ENCODE peak calls at places on chromosome 19, in seven cellular contexts. J, K, P, U, W, B and Z are unnamed samples.
A peak's percentile ranks its signal among the peaks of the same experiment; 100 is the strongest.

GRCh38 chr19:7699422-7700127 is 2.4 kb downstream of the FCER2 start:
- DNase-seq in K (no peak), W (peak; percentile 51), B (peak; percentile 66), J (no peak), U (no peak), P (no peak), Z (no peak)

GRCh38 chr19:3547301-3547731 is 8.3 kb downstream of the TEKTIP1 start:
- DNase-seq in J (peak; percentile 17), K (no peak), B (no peak), U (no peak), P (no peak), W (no peak), Z (no peak)

GRCh38 chr19:2478756-2479555 is 3.0 kb downstream of the GADD45B start:
- DNase-seq in K (peak; percentile 63), W (peak; percentile 77), B (peak; percentile 66), J (peak; percentile 82), P (peak; percentile 76), U (peak; percentile 84), Z (peak; percentile 68)

GRCh38 chr19:55691561-55692481 is 16.8 kb downstream of the EPN1 start:
- DNase-seq in K (no peak), J (no peak), B (no peak), W (no peak), P (no peak), U (peak; percentile 12), Z (no peak)

GRCh38 chr19:40331052-40331451 is 17.1 kb downstream of the C19orf47 start:
- DNase-seq in U (no peak), K (no peak), P (no peak), J (no peak), W (no peak), B (no peak), Z (no peak)

GRCh38 chr19:11435057-11435832 is at the start of the genes ODAD3 and PRKCSH:
- DNase-seq in P (peak; percentile 100), K (peak; percentile 93), B (peak; percentile 98), W (peak; percentile 100), J (peak; percentile 100), U (peak; percentile 98), Z (peak; percentile 99)

GRCh38 chr19:3477506-3477905 is 2.8 kb downstream of the SMIM24 start:
- DNase-seq in J (no peak), K (no peak), U (no peak), B (no peak), W (no peak), P (no peak), Z (no peak)

GRCh38 chr19:43078311-43078710 is 4.2 kb downstream of the PSG2 start:
- DNase-seq in K (no peak), W (no peak), B (no peak), P (peak; percentile 81), U (no peak), J (peak; percentile 11), Z (no peak)

GRCh38 chr19:51706296-51706695 is 13.2 kb downstream of the SPACA6 start:
- DNase-seq in K (no peak), W (no peak), B (no peak), P (no peak), U (no peak), J (no peak), Z (no peak)

GRCh38 chr19:17125052-17125727 is 49.6 kb downstream of the MYO9B start:
- DNase-seq in J (peak; percentile 42), U (no peak), W (peak; percentile 61), K (no peak), B (peak; percentile 79), P (peak; percentile 34), Z (peak; percentile 79)

GRCh38 chr19:2629491-2630351 is 72.8 kb downstream of the GNG7 start:
- DNase-seq in P (no peak), B (no peak), J (no peak), W (peak; percentile 59), U (no peak), K (no peak), Z (no peak)

GRCh38 chr19:38213911-38214625 is 10.0 kb downstream of the DPF1 start:
- DNase-seq in J (peak; percentile 29), W (peak; percentile 61), K (no peak), B (peak; percentile 59), P (peak; percentile 61), U (no peak), Z (peak; percentile 51)

GRCh38 chr19:17965370-17966114 is 1.4 kb upstream of the KCNN1 start:
- DNase-seq in W (no peak), B (no peak), J (no peak), P (no peak), K (no peak), U (no peak), Z (no peak)

GRCh38 chr19:47228168-47228936 is 2.6 kb downstream of the BBC3 start:
- DNase-seq in J (no peak), U (peak; percentile 52), K (no peak), W (no peak), P (peak; percentile 17), B (peak; percentile 72), Z (no peak)

GRCh38 chr19:9306443-9306842 is 3.2 kb downstream of the ZNF699 start:
- DNase-seq in W (no peak), P (peak; percentile 76), B (no peak), K (no peak), U (no peak), J (peak; percentile 39), Z (no peak)

GRCh38 chr19:16366433-16367268 is 42.0 kb downstream of the KLF2 start:
- DNase-seq in B (peak; percentile 72), P (no peak), W (peak; percentile 72), K (no peak), J (no peak), U (no peak), Z (peak; percentile 73)

GRCh38 chr19:56994251-56995017 is 125.4 kb upstream of the USP29 start:
- DNase-seq in W (no peak), J (no peak), U (no peak), K (no peak), B (no peak), P (no peak), Z (no peak)

GRCh38 chr19:34273121-34273845 is 18.9 kb downstream of the GARRE1 start:
- DNase-seq in B (no peak), J (no peak), W (no peak), K (no peak), P (no peak), U (no peak), Z (no peak)

GRCh38 chr19:4570423-4570822 is 10.9 kb upstream of the SEMA6B start:
- DNase-seq in U (no peak), J (no peak), B (no peak), P (no peak), W (no peak), K (no peak), Z (no peak)
- TF ChIP-seq CTCF in U (no peak), J (no peak), B (no peak), P (no peak), W (no peak), K (no peak), Z (no peak)

GRCh38 chr19:58551577-58552471 is 3.1 kb downstream of the CHMP2A start:
- DNase-seq in J (no peak), W (no peak), K (no peak), P (no peak), U (peak; percentile 9), B (no peak), Z (no peak)
- TF ChIP-seq CTCF in J (no peak), W (no peak), K (no peak), P (no peak), U (no peak), B (no peak), Z (no peak)

GRCh38 chr19:53123400-53123799 is 9.3 kb downstream of the ZNF415 start:
- DNase-seq in B (no peak), K (no peak), U (no peak), P (no peak), W (no peak), J (no peak), Z (no peak)
- TF ChIP-seq CTCF in B (no peak), K (no peak), U (no peak), P (no peak), W (no peak), J (no peak), Z (no peak)

GRCh38 chr19:49983645-49984229 is 22.8 kb upstream of the SIGLEC11 start:
- DNase-seq in W (peak; percentile 82), U (peak; percentile 32), K (peak; percentile 75), P (peak; percentile 37), J (peak; percentile 55), B (peak; percentile 70), Z (peak; percentile 80)
- TF ChIP-seq CTCF in W (peak; percentile 89), U (peak; percentile 81), K (no peak), P (peak; percentile 73), J (peak; percentile 83), B (peak; percentile 80), Z (peak; percentile 84)